ENCODE peak calls at places on chromosomes 2 and 18, in eight cellular contexts. One of them, this sample, is unnamed.
A peak's percentile ranks its signal among the peaks of the same experiment; 100 is the strongest.

GRCh38 chr18:10860937-10861336 is 288.4 kb downstream of the PIEZO2 start:
- DNase-seq in progenitor cell of endocrine pancreas: no peak
- DNase-seq in suprapubic skin: no peak
- DNase-seq in upper lobe of right lung: no peak
- DNase-seq in neural crest cell: no peak
- DNase-seq in heart left ventricle: no peak
- DNase-seq in nephron progenitor cell: no peak
- DNase-seq in A549: no peak
- DNase-seq in this sample: no peak

GRCh38 chr2:236117861-236118269 is 50.3 kb downstream of the GBX2 start:
- DNase-seq in progenitor cell of endocrine pancreas: no peak
- DNase-seq in suprapubic skin: no peak
- DNase-seq in upper lobe of right lung: peak; percentile 4
- DNase-seq in neural crest cell: no peak
- DNase-seq in heart left ventricle: no peak
- DNase-seq in nephron progenitor cell: peak; percentile 25
- DNase-seq in A549: peak; percentile 27
- DNase-seq in this sample: no peak

GRCh38 chr18:49742563-49743295 is 70.6 kb downstream of the ACAA2 start:
- DNase-seq in progenitor cell of endocrine pancreas: no peak
- DNase-seq in suprapubic skin: no peak
- DNase-seq in upper lobe of right lung: no peak
- DNase-seq in neural crest cell: no peak
- DNase-seq in heart left ventricle: no peak
- DNase-seq in nephron progenitor cell: no peak
- DNase-seq in A549: no peak
- DNase-seq in this sample: no peak

GRCh38 chr2:64645014-64645418 is 8.7 kb downstream of the SERTAD2 start:
- DNase-seq in progenitor cell of endocrine pancreas: peak; percentile 35
- DNase-seq in suprapubic skin: no peak
- DNase-seq in upper lobe of right lung: no peak
- DNase-seq in neural crest cell: peak; percentile 54
- DNase-seq in heart left ventricle: peak; percentile 61
- DNase-seq in nephron progenitor cell: peak; percentile 80
- DNase-seq in A549: peak; percentile 75
- DNase-seq in this sample: peak; percentile 69

GRCh38 chr18:22088029-22088428 is 81.4 kb upstream of the GATA6 start:
- DNase-seq in progenitor cell of endocrine pancreas: no peak
- DNase-seq in suprapubic skin: no peak
- DNase-seq in upper lobe of right lung: peak; percentile 82
- DNase-seq in neural crest cell: no peak
- DNase-seq in heart left ventricle: peak; percentile 30
- DNase-seq in nephron progenitor cell: no peak
- DNase-seq in A549: no peak
- DNase-seq in this sample: no peak

GRCh38 chr2:557635-558301 is 119.4 kb downstream of the TMEM18 start:
- DNase-seq in progenitor cell of endocrine pancreas: no peak
- DNase-seq in suprapubic skin: no peak
- DNase-seq in upper lobe of right lung: no peak
- DNase-seq in neural crest cell: no peak
- DNase-seq in heart left ventricle: no peak
- DNase-seq in nephron progenitor cell: no peak
- DNase-seq in A549: no peak
- DNase-seq in this sample: no peak

GRCh38 chr2:101972621-101973434 is 18.9 kb upstream of the IL1R2 start:
- DNase-seq in progenitor cell of endocrine pancreas: no peak
- DNase-seq in suprapubic skin: no peak
- DNase-seq in upper lobe of right lung: no peak
- DNase-seq in neural crest cell: no peak
- DNase-seq in heart left ventricle: no peak
- DNase-seq in nephron progenitor cell: no peak
- DNase-seq in A549: no peak
- DNase-seq in this sample: no peak

GRCh38 chr18:73043231-73044000 is 175.6 kb upstream of the NETO1 start:
- DNase-seq in progenitor cell of endocrine pancreas: no peak
- DNase-seq in suprapubic skin: no peak
- DNase-seq in upper lobe of right lung: no peak
- DNase-seq in neural crest cell: no peak
- DNase-seq in heart left ventricle: no peak
- DNase-seq in nephron progenitor cell: no peak
- DNase-seq in A549: no peak
- DNase-seq in this sample: no peak

GRCh38 chr18:79949571-79950439 is 1.6 kb downstream of the SLC66A2 start:
- DNase-seq in progenitor cell of endocrine pancreas: no peak
- DNase-seq in suprapubic skin: peak; percentile 64
- DNase-seq in upper lobe of right lung: no peak
- DNase-seq in neural crest cell: no peak
- DNase-seq in heart left ventricle: peak; percentile 68
- DNase-seq in nephron progenitor cell: no peak
- DNase-seq in A549: no peak
- DNase-seq in this sample: no peak

GRCh38 chr2:173602153-173602552 is 247.5 kb downstream of the CDCA7 start:
- DNase-seq in progenitor cell of endocrine pancreas: no peak
- DNase-seq in suprapubic skin: no peak
- DNase-seq in upper lobe of right lung: no peak
- DNase-seq in neural crest cell: no peak
- DNase-seq in heart left ventricle: no peak
- DNase-seq in nephron progenitor cell: no peak
- DNase-seq in A549: no peak
- DNase-seq in this sample: no peak

DNA sequence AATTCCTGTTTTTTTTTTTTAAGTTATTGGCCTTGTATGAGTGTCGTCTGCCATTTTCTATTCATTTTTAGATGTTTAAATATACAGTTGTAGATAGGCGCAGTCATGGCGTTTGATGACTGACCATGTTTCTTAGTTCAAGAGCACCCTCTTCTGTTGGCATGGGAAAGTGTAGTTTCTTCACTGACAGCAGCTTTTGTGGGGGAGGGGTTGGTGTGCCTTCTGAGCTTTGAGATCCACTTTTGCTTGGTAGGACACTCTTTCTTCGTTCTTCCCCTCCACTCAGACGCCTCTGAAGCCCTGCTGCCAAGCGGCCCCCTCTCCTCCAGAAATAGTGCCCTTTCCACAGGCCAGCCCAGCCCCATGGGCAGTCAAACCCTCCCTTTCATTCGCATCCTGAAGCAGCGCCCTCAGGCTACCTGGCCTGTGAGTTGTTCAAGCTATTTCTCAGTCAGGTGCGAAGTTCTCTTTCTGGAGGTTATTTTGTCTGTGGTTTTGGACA is 492.0 kb downstream of the TNS1 start:
- DNase-seq in progenitor cell of endocrine pancreas: peak; percentile 28
- DNase-seq in suprapubic skin: no peak
- DNase-seq in upper lobe of right lung: no peak
- DNase-seq in neural crest cell: peak; percentile 68
- DNase-seq in heart left ventricle: peak; percentile 77
- DNase-seq in nephron progenitor cell: peak; percentile 66
- DNase-seq in A549: peak; percentile 85
- DNase-seq in this sample: peak; percentile 76
- TF ChIP-seq CTCF in progenitor cell of endocrine pancreas: peak; percentile 85
- TF ChIP-seq CTCF in suprapubic skin: peak; percentile 72
- TF ChIP-seq CTCF in upper lobe of right lung: peak; percentile 62
- TF ChIP-seq CTCF in neural crest cell: peak; percentile 87
- TF ChIP-seq CTCF in heart left ventricle: peak; percentile 73
- TF ChIP-seq CTCF in nephron progenitor cell: peak; percentile 72
- TF ChIP-seq CTCF in A549: peak; percentile 83
- TF ChIP-seq CTCF in this sample: peak; percentile 79

GRCh38 chr2:159169187-159169586 is 117.3 kb downstream of the WDSUB1 start:
- DNase-seq in progenitor cell of endocrine pancreas: no peak
- DNase-seq in suprapubic skin: no peak
- DNase-seq in upper lobe of right lung: no peak
- DNase-seq in neural crest cell: no peak
- DNase-seq in heart left ventricle: no peak
- DNase-seq in nephron progenitor cell: no peak
- DNase-seq in A549: no peak
- DNase-seq in this sample: no peak

GRCh38 chr2:159164457-159164894 is 122.0 kb downstream of the WDSUB1 start:
- DNase-seq in progenitor cell of endocrine pancreas: no peak
- DNase-seq in suprapubic skin: no peak
- DNase-seq in upper lobe of right lung: no peak
- DNase-seq in neural crest cell: no peak
- DNase-seq in heart left ventricle: no peak
- DNase-seq in nephron progenitor cell: no peak
- DNase-seq in A549: no peak
- DNase-seq in this sample: no peak

GRCh38 chr2:159172403-159172802 is 114.1 kb downstream of the WDSUB1 start:
- DNase-seq in progenitor cell of endocrine pancreas: no peak
- DNase-seq in suprapubic skin: no peak
- DNase-seq in upper lobe of right lung: no peak
- DNase-seq in neural crest cell: no peak
- DNase-seq in heart left ventricle: no peak
- DNase-seq in nephron progenitor cell: no peak
- DNase-seq in A549: no peak
- DNase-seq in this sample: no peak

GRCh38 chr2:159165065-159165464 is 121.4 kb downstream of the WDSUB1 start:
- DNase-seq in progenitor cell of endocrine pancreas: no peak
- DNase-seq in suprapubic skin: no peak
- DNase-seq in upper lobe of right lung: no peak
- DNase-seq in neural crest cell: no peak
- DNase-seq in heart left ventricle: peak; percentile 52
- DNase-seq in nephron progenitor cell: no peak
- DNase-seq in A549: no peak
- DNase-seq in this sample: no peak

DNA sequence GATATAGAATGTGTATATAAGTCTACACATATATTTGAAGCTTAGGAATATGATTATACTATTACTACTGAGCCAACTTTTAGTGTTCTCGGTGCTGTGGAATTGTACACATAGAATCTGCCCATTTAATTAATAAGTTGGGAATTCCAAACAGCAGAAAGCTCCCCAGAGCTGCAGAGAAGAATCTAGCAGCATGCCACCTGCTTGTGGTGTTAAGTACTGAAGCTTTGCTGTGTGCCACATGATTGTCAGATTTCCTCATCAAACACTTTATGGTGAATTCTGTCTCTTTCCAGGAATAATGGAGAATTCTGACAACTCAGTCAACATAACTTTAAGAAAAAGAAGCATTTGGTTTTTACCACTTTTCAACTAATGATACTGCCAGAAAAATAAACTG is 117.8 kb downstream of the WDSUB1 start:
- DNase-seq in progenitor cell of endocrine pancreas: no peak
- DNase-seq in suprapubic skin: no peak
- DNase-seq in upper lobe of right lung: no peak
- DNase-seq in neural crest cell: no peak
- DNase-seq in heart left ventricle: no peak
- DNase-seq in nephron progenitor cell: no peak
- DNase-seq in A549: peak; percentile 12
- DNase-seq in this sample: no peak
- TF ChIP-seq CTCF in progenitor cell of endocrine pancreas: peak; percentile 41
- TF ChIP-seq CTCF in suprapubic skin: no peak
- TF ChIP-seq CTCF in upper lobe of right lung: peak; percentile 25
- TF ChIP-seq CTCF in neural crest cell: peak; percentile 44
- TF ChIP-seq CTCF in heart left ventricle: no peak
- TF ChIP-seq CTCF in nephron progenitor cell: no peak
- TF ChIP-seq CTCF in A549: no peak
- TF ChIP-seq CTCF in this sample: no peak

DNA sequence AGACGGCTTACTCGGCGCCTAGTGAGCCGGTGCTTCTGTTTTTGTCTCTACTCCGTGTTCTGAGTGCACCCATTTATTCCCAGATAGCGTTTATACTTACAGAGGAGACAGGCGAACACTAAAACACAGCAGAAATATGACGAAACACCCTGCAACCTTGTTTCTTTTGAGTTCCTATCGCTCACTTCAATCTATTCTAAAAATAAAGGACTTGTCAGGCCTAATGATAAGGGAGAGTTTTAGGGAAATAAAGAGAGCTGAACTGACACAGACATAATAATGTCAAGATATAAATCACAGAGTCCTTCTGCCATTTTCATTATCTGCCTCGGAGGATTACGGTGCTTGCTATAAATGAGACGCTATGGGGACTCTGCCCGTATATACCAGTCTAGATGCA is 659.7 kb upstream of the SALL3 start:
- DNase-seq in progenitor cell of endocrine pancreas: no peak
- DNase-seq in suprapubic skin: no peak
- DNase-seq in upper lobe of right lung: no peak
- DNase-seq in neural crest cell: no peak
- DNase-seq in heart left ventricle: no peak
- DNase-seq in nephron progenitor cell: no peak
- DNase-seq in A549: no peak
- DNase-seq in this sample: no peak
- TF ChIP-seq CTCF in progenitor cell of endocrine pancreas: no peak
- TF ChIP-seq CTCF in suprapubic skin: no peak
- TF ChIP-seq CTCF in upper lobe of right lung: no peak
- TF ChIP-seq CTCF in neural crest cell: no peak
- TF ChIP-seq CTCF in heart left ventricle: no peak
- TF ChIP-seq CTCF in nephron progenitor cell: no peak
- TF ChIP-seq CTCF in A549: no peak
- TF ChIP-seq CTCF in this sample: no peak

GRCh38 chr2:23351388-23352141 is 33.4 kb upstream of the KLHL29 start:
- DNase-seq in progenitor cell of endocrine pancreas: peak; percentile 57
- DNase-seq in suprapubic skin: peak; percentile 78
- DNase-seq in upper lobe of right lung: peak; percentile 90
- DNase-seq in neural crest cell: peak; percentile 91
- DNase-seq in heart left ventricle: peak; percentile 85
- DNase-seq in nephron progenitor cell: peak; percentile 85
- DNase-seq in A549: peak; percentile 69
- DNase-seq in this sample: peak; percentile 84
- TF ChIP-seq CTCF in progenitor cell of endocrine pancreas: peak; percentile 95
- TF ChIP-seq CTCF in suprapubic skin: peak; percentile 43
- TF ChIP-seq CTCF in upper lobe of right lung: peak; percentile 84
- TF ChIP-seq CTCF in neural crest cell: peak; percentile 93
- TF ChIP-seq CTCF in heart left ventricle: peak; percentile 84
- TF ChIP-seq CTCF in nephron progenitor cell: peak; percentile 87
- TF ChIP-seq CTCF in A549: peak; percentile 84
- TF ChIP-seq CTCF in this sample: peak; percentile 73

GRCh38 chr2:68900496-68901198 is 29.4 kb upstream of the BMP10 start:
- DNase-seq in progenitor cell of endocrine pancreas: no peak
- DNase-seq in suprapubic skin: no peak
- DNase-seq in upper lobe of right lung: no peak
- DNase-seq in neural crest cell: no peak
- DNase-seq in heart left ventricle: no peak
- DNase-seq in nephron progenitor cell: no peak
- DNase-seq in A549: no peak
- DNase-seq in this sample: no peak

GRCh38 chr2:68905116-68905515 is 33.9 kb upstream of the BMP10 start:
- DNase-seq in progenitor cell of endocrine pancreas: no peak
- DNase-seq in suprapubic skin: no peak
- DNase-seq in upper lobe of right lung: no peak
- DNase-seq in neural crest cell: no peak
- DNase-seq in heart left ventricle: no peak
- DNase-seq in nephron progenitor cell: no peak
- DNase-seq in A549: no peak
- DNase-seq in this sample: no peak

GRCh38 chr2:68901561-68901960 is 30.4 kb upstream of the BMP10 start:
- DNase-seq in progenitor cell of endocrine pancreas: no peak
- DNase-seq in suprapubic skin: no peak
- DNase-seq in upper lobe of right lung: no peak
- DNase-seq in neural crest cell: no peak
- DNase-seq in heart left ventricle: no peak
- DNase-seq in nephron progenitor cell: no peak
- DNase-seq in A549: no peak
- DNase-seq in this sample: no peak

GRCh38 chr2:68901199-68901515 is 30.0 kb upstream of the BMP10 start:
- DNase-seq in progenitor cell of endocrine pancreas: no peak
- DNase-seq in suprapubic skin: no peak
- DNase-seq in upper lobe of right lung: no peak
- DNase-seq in neural crest cell: no peak
- DNase-seq in heart left ventricle: no peak
- DNase-seq in nephron progenitor cell: no peak
- DNase-seq in A549: no peak
- DNase-seq in this sample: peak; percentile 31
- TF ChIP-seq CTCF in progenitor cell of endocrine pancreas: peak; percentile 19
- TF ChIP-seq CTCF in suprapubic skin: no peak
- TF ChIP-seq CTCF in upper lobe of right lung: no peak
- TF ChIP-seq CTCF in neural crest cell: no peak
- TF ChIP-seq CTCF in heart left ventricle: no peak
- TF ChIP-seq CTCF in nephron progenitor cell: no peak
- TF ChIP-seq CTCF in A549: peak; percentile 9
- TF ChIP-seq CTCF in this sample: no peak